ENCODE peak calls at places on chromosomes 13 and 19, in six cellular contexts. B, N, S, F, X and R are unnamed samples.

GRCh38 chr19:17726136-17726741 is 7.0 kb downstream of the MAP1S start:
- DNase-seq in B (no peak), X (no peak), N (no peak), S (no peak), F (no peak), R (no peak)

GRCh38 chr19:48603001-48603400 is 3.5 kb upstream of the SPACA4 start:
- DNase-seq in S (no peak), B (no peak), N (no peak), X (no peak), F (no peak), R (no peak)

GRCh38 chr19:49438261-49438660 is 3.1 kb downstream of the SLC17A7 start:
- DNase-seq in F (no peak), X (no peak), B (no peak), N (no peak), S (no peak), R (no peak)

GRCh38 chr13:39336964-39337363 is 266.0 kb downstream of the LHFPL6 start:
- DNase-seq in X (no peak), B (no peak), F (no peak), N (no peak), S (no peak), R (no peak)

GRCh38 chr19:3029070-3029923 is at the start of gene TLE2:
- DNase-seq in S (no peak), N (no peak), X (no peak), B (no peak), F (no peak), R (no peak)

GRCh38 chr19:31667106-31667505 is 317.9 kb upstream of the TSHZ3 start:
- DNase-seq in N (no peak), F (no peak), S (no peak), X (no peak), B (no peak), R (no peak)

GRCh38 chr13:46982856-46983582 is 86.2 kb upstream of the HTR2A start:
- DNase-seq in B (no peak), F (no peak), S (no peak), N (no peak), X (no peak), R (no peak)

GRCh38 chr13:37701972-37702371 is 103.4 kb upstream of the POSTN start:
- DNase-seq in X (no peak), F (no peak), S (no peak), N (no peak), B (no peak), R (no peak)

GRCh38 chr19:18274303-18274775 is at the start of gene IQCN:
- DNase-seq in F (peak; percentile 28), S (no peak), B (no peak), X (no peak), N (no peak), R (no peak)

GRCh38 chr13:58080806-58081205 is 449.3 kb downstream of the PCDH17 start:
- DNase-seq in F (no peak), N (no peak), X (no peak), S (no peak), B (no peak), R (no peak)

GRCh38 chr13:44184740-44185139 is 188.9 kb upstream of the SERP2 start:
- DNase-seq in N (no peak), X (no peak), S (no peak), B (no peak), F (no peak), R (no peak)

GRCh38 chr13:67833564-67833963 is 603.4 kb upstream of the PCDH9 start:
- DNase-seq in N (no peak), F (no peak), X (no peak), S (no peak), B (no peak), R (no peak)

GRCh38 chr13:21075303-21076264 is 14.2 kb upstream of the LATS2 start:
- DNase-seq in X (no peak), S (peak; percentile 86), N (no peak), F (no peak), B (no peak), R (peak; percentile 43)